ENCODE peak calls at places on chromosomes 12 and 14, in eight cellular contexts. L, Y, F, N, Q, C, O and Z are unnamed samples. For H3K4me1, the result is how much of the 10 kb centered on the place peaks cover.

GRCh38 chr14:90996967-90997366 is 63.5 kb downstream of the RPS6KA5 start:
- DNase-seq in N (no peak), Q (no peak), Y (no peak), O (no peak), C (no peak), L (no peak), F (no peak), Z (no peak)

GRCh38 chr12:46460682-46461215 is 88.2 kb upstream of the SLC38A2 start:
- DNase-seq in C (no peak), O (no peak), F (no peak), L (no peak), Y (no peak), N (no peak), Q (no peak), Z (no peak)

GRCh38 chr14:102182190-102182589 is 42.5 kb downstream of the WDR20 start:
- DNase-seq in N (peak), Q (no peak), O (peak), L (no peak), F (no peak), C (no peak), Y (no peak), Z (no peak)

GRCh38 chr12:112418248-112418595 is 525 bp upstream of the PTPN11 start:
- DNase-seq in C (no peak), Q (no peak), N (no peak), L (no peak), F (no peak), O (peak), Y (no peak), Z (no peak)

GRCh38 chr14:105473033-105473676 is 1.5 kb upstream of the CRIP2 start:
- DNase-seq in Q (no peak), C (no peak), Y (peak), F (peak), L (no peak), O (no peak), N (peak), Z (no peak)

GRCh38 chr12:11959117-11959823 is 111.5 kb upstream of the BCL2L14 start:
- DNase-seq in L (no peak), C (no peak), Q (no peak), O (no peak), Y (no peak), F (no peak), N (peak), Z (no peak)

GRCh38 chr12:116092162-116092561 is 185.3 kb downstream of the MED13L start:
- DNase-seq in L (no peak), Q (no peak), N (no peak), F (no peak), O (no peak), Y (no peak), C (no peak), Z (no peak)

GRCh38 chr12:115388139-115388538 is 704.2 kb upstream of the TBX3 start:
- DNase-seq in C (no peak), Q (no peak), F (no peak), O (no peak), L (no peak), Y (no peak), N (no peak), Z (no peak)

GRCh38 chr12:59928416-59928815 is 332.6 kb downstream of the SLC16A7 start:
- DNase-seq in N (peak), O (peak), C (peak), Q (no peak), F (peak), Y (no peak), L (no peak), Z (no peak)

GRCh38 chr12:95384785-95385184 is 89.2 kb upstream of the METAP2 start:
- DNase-seq in F (no peak), C (no peak), L (no peak), N (no peak), O (no peak), Y (no peak), Q (no peak), Z (no peak)

GRCh38 chr14:38704220-38704619 is 398.8 kb downstream of the SEC23A start:
- DNase-seq in L (no peak), N (no peak), O (no peak), Y (no peak), F (no peak), C (no peak), Q (no peak), Z (no peak)

GRCh38 chr14:71372411-71372838 is 465.2 kb downstream of the PCNX1 start:
- DNase-seq in Q (no peak), O (peak), L (no peak), C (no peak), Y (no peak), N (peak), F (no peak), Z (no peak)

GRCh38 chr12:6603095-6603567 is 4.0 kb downstream of the CHD4 start:
- DNase-seq in L (no peak), O (peak), F (no peak), C (no peak), Q (peak), Y (peak), N (no peak), Z (no peak)

GRCh38 chr14:52706724-52707706 is at the start of gene PSMC6:
- DNase-seq in L (peak), Q (peak), Y (peak), N (peak), F (peak), O (peak), C (peak), Z (peak)

GRCh38 chr12:8661016-8661415 is 1.6 kb downstream of the MFAP5 start:
- DNase-seq in Y (no peak), L (no peak), N (no peak), Q (no peak), C (no peak), F (no peak), O (peak), Z (no peak)

GRCh38 chr14:90373887-90374286 is 22.9 kb upstream of the CALM1 start:
- DNase-seq in Y (no peak), N (peak), F (no peak), Q (no peak), L (no peak), C (no peak), O (no peak), Z (no peak)

GRCh38 chr12:119802472-119802871 is 74.6 kb downstream of the CIT start:
- DNase-seq in Y (peak), L (no peak), F (no peak), C (no peak), O (peak), N (no peak), Q (no peak), Z (no peak)

GRCh38 chr12:3228587-3228986 is 151.4 kb downstream of the TSPAN9 start:
- DNase-seq in C (no peak), N (no peak), L (no peak), O (no peak), Y (no peak), Q (no peak), F (no peak), Z (no peak)

GRCh38 chr14:55386037-55386798 is 25.4 kb downstream of the ATG14 start:
- DNase-seq in N (no peak), Y (no peak), O (no peak), Q (no peak), L (no peak), C (no peak), F (no peak), Z (no peak)

GRCh38 chr12:29762637-29763300 is 21.0 kb downstream of the TMTC1 start:
- DNase-seq in N (no peak), C (no peak), Q (no peak), L (no peak), O (peak), F (no peak), Y (peak), Z (no peak)

GRCh38 chr12:88944403-88944802 is 364.1 kb upstream of the KITLG start:
- DNase-seq in F (no peak), Q (no peak), N (peak), Y (no peak), O (peak), C (no peak), L (no peak), Z (no peak)

GRCh38 chr14:44309336-44309735 is 197.7 kb downstream of the FSCB start:
- DNase-seq in Y (no peak), N (peak), O (no peak), F (no peak), Q (no peak), L (no peak), C (no peak), Z (no peak)

GRCh38 chr12:63306476-63306875 is 155.5 kb upstream of the AVPR1A start:
- DNase-seq in F (no peak), L (no peak), O (no peak), Y (no peak), N (no peak), Q (no peak), C (no peak), Z (no peak)

GRCh38 chr12:29640589-29641345 is 143.0 kb downstream of the TMTC1 start:
- DNase-seq in N (peak), L (peak), C (no peak), F (no peak), Y (peak), Q (no peak), O (peak), Z (no peak)

GRCh38 chr14:99971929-99972747 is 93.1 kb upstream of the EVL start:
- DNase-seq in F (peak), Q (no peak), O (peak), N (no peak), L (peak), Y (no peak), C (no peak), Z (no peak)

DNA sequence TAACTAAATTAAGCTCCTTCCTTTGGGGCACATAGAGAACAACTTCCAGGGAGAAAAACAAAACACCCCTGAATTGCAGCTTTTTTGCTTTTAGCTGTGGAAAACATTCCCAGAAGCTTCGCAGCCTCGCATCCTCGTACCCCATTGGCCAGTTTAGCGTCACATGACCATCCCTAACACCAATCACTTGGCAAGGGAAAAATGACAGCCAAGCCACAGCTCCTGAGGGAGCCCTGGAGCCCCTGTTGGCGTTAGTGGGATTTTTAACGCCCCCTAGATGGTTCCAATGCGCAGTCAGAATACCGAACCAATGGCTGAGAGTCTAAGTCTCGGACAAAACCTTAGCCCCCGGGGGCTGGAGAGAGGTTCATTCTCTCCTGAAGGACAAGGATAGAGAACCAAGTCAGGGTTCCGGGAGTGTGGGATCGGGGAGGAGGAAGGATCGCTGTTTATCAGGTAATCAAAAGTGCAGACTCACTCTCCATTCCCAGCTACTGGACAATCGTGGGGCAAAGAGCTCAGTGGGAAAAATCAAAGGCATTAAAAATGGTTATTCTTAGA is 135.6 kb upstream of the HIF1A start:
- DNase-seq in O (no peak), Q (no peak), Y (no peak), L (peak), N (no peak), C (no peak), F (no peak), Z (no peak)
- H3K27ac ChIP-seq in O (peak), Q (no peak), Y (peak), L (no peak), N (peak), C (peak), F (peak), Z (no peak)

DNA sequence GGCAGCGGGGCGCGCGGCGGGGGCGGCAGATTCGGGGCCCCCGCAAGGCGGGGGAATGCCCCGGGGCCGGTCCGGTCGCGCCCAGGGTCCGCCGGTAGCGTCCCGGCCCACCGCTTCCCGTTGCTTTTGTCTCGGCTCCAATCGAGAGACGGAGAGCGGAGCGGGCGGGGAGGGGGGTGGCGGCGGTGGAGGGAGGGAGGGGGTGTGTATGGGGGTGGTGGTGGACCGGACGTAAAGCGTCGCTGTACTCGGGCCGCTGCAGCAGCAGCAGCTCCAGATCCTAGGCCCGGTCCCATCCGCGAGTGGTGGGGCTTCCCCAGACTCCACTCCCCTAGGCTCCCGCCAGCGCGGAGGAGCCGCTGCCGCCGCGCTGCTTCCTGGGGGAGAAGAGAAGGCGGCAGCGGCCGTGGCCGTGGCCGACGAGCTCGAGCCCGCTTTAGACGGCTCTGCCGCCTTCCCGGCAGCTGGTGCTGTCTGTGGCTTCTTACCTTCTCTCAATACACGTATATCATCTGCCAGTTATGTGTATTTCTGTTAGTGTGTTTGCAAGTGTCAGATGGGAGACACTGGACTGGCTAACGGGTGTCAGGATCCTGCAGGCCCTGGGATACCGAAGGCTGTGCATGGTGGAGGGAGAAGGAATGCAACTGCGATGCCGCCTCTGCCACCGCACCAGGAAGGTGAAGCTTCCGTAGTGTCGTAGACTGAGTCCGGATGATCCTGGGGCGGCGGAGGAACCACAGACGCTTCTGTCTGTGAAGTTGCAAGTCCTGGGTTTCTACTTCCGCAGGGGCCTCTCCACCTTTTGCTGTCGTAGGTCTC is 488 bp downstream of the CNOT2 start:
- DNase-seq in O (peak), N (peak), C (peak), L (peak), Q (peak), F (peak), Y (peak), Z (peak)
- H3K4me1 ChIP-seq in O (under half), N (under half), C (under half), L (under half), Q (under half), F (under half), Y (half or more), Z (under half)

GRCh38 chr12:499837-500458 is 40.2 kb downstream of the B4GALNT3 start:
- DNase-seq in C (peak), Q (no peak), F (no peak), O (no peak), N (no peak), L (no peak), Y (peak), Z (no peak)

GRCh38 chr12:503111-503761 is 43.5 kb downstream of the B4GALNT3 start:
- DNase-seq in O (no peak), C (peak), Y (no peak), N (peak), Q (no peak), L (no peak), F (peak), Z (peak)

GRCh38 chr12:505221-505620 is 45.5 kb downstream of the B4GALNT3 start:
- DNase-seq in C (peak), O (no peak), N (no peak), F (no peak), Y (no peak), Q (no peak), L (no peak), Z (no peak)

GRCh38 chr12:497501-498160 is 37.9 kb downstream of the B4GALNT3 start:
- DNase-seq in F (no peak), N (peak), Y (no peak), O (no peak), C (peak), Q (no peak), L (no peak), Z (no peak)

DNA sequence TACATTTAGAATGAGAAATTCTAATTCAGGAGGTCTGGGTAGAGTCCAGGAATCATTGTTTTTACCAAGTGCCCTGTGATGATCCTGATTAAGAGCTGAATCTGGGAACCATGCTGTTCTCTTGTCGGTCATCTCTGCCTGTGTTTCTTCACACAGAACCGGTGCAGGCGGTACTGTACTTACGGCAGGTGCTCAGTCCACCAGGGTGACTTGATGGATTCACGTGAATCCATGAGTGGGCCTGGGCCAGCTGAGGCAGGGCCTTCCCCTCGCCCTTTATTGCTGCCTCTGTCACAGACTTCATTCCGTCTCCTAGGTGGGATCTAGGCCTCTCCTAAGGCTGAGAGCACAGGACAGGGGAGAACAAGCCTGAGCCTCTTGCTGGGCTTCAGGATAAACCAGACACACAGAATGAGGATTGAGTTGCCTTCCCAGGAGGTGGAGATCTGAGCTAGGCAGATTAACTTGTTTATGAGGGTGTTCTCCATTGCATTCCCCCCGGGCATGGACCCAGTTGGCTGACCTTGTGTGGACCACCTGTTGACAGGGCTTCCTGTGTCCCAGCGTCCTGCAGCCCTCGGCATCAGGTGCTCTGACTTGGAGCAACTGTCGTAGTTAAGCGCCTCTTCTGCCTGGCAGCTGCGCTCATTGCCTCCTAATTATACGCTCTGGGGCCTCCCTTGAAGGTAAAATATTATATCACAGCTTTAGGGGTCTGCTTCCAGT is 42.1 kb downstream of the B4GALNT3 start:
- DNase-seq in C (peak), O (no peak), L (no peak), F (no peak), Q (no peak), N (no peak), Y (no peak), Z (no peak)
- H3K27ac ChIP-seq in C (peak), O (no peak), L (no peak), F (peak), Q (no peak), N (peak), Y (peak), Z (peak)

DNA sequence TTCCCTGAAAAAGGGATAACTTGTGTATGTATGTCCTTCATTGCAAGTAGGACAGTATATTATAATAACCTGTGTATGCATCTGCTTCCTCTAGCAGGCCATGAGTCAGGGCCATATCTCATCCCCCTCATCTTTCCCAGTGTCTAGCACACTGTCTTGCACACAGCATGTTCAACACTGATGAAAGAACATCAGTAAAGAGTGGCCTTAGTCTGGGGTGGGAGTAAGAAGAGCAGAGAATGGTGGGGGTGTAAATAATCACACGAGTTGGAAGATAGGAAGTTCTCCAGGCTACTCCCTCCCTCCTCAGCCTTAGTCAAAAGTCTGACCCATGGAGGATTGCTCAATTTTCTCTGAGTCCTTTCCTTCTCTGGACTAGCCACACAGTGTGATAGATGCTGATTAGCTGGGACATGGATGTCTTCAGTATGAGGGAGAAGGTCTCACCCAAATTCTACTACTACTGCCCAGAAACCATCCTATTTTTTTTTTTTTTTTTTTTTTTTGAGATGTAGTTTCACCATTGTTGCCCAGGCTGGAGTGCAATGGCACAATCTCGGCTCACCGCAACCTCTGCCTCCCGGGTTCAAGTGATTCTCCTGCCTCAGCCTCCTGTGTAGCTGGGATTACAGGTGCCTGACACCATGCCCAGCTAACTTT is 14.6 kb upstream of the SP1 start:
- DNase-seq in F (no peak), N (peak), O (peak), L (no peak), C (no peak), Y (no peak), Q (no peak), Z (no peak)
- H3K4me1 ChIP-seq in F (under half), N (under half), O (under half), L (under half), C (under half), Y (under half), Q (under half), Z (under half)

GRCh38 chr14:63877594-63877993 is 24.8 kb downstream of the SYNE2 start:
- DNase-seq in Q (no peak), L (no peak), Y (no peak), O (no peak), N (no peak), C (no peak), F (no peak), Z (no peak)
- H3K27ac ChIP-seq in Q (no peak), L (no peak), Y (peak), O (no peak), N (no peak), C (no peak), F (no peak), Z (peak)

GRCh38 chr14:69044965-69045555 is 66.0 kb upstream of the ACTN1 start:
- DNase-seq in O (peak), C (no peak), F (no peak), N (no peak), Y (peak), Q (no peak), L (no peak), Z (no peak)
- H3K4me1 ChIP-seq in O (under half), C (half or more), F (under half), N (under half), Y (half or more), Q (under half), L (under half), Z (under half)

DNA sequence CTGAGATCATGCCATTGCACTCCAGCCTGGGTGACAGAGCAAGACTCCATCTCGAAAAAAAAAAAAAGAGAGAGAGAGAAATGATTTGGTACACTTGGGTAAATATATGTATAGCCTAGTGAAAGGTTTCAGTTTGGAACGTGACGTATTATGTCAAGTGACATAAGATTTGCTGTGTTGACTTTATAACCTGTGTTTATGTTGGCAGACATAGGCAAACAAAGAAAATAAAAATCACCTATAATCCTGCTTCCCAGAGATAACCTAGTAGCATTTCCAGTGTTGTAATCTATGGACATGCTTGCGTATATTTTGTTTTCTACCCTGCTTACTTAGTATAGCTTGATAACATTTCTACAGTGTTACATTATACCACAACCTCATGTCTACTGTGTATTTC is 16.7 kb downstream of the ERG28 start:
- DNase-seq in Q (no peak), N (no peak), C (no peak), L (no peak), O (no peak), F (no peak), Y (no peak), Z (no peak)
- H3K27ac ChIP-seq in Q (no peak), N (no peak), C (no peak), L (no peak), O (no peak), F (no peak), Y (no peak), Z (no peak)

GRCh38 chr12:27970981-27971489 is 1.5 kb downstream of the PTHLH start:
- DNase-seq in L (peak), O (peak), N (peak), F (no peak), Y (no peak), C (no peak), Q (no peak), Z (no peak)
- H3K4me1 ChIP-seq in L (half or more), O (under half), N (half or more), F (under half), Y (under half), C (half or more), Q (under half), Z (under half)